ENCODE peak calls at places on chromosomes 16 and 17, in ten cellular contexts. U is pons; N is pulmonary artery endothelial cell; E is NCI-H1092; L is left kidney; W is left colon; D is amniotic stem cell; S is NCI-H1694; R is CD4-positive, alpha-beta T cell; F is AG08396. H is an unnamed sample.

GRCh38 chr16:82344157-82344556 is 174.1 kb upstream of the MPHOSPH6 start:
- DNase-seq in E (peak; percentile 44), N (no peak), W (no peak), U (peak; percentile 52), R (no peak), F (no peak), S (no peak), L (peak; percentile 28), D (no peak), H (no peak)

GRCh38 chr16:46911038-46911437 is 26.9 kb downstream of the GPT2 start:
- DNase-seq in U (peak; percentile 96), L (no peak), R (no peak), S (no peak), N (no peak), D (no peak), W (no peak), E (no peak), F (no peak), H (peak; percentile 55)

GRCh38 chr16:57623251-57624043 is 5.0 kb upstream of the ADGRG1 start:
- DNase-seq in D (no peak), W (peak; percentile 56), N (no peak), R (no peak), U (peak; percentile 91), F (no peak), L (peak; percentile 75), E (no peak), S (no peak), H (peak; percentile 95)

GRCh38 chr17:38606646-38607611 is 1.2 kb upstream of the SRCIN1 start:
- DNase-seq in S (no peak), R (no peak), W (peak; percentile 19), D (no peak), F (no peak), N (no peak), U (peak; percentile 95), E (peak; percentile 53), L (peak; percentile 39), H (no peak)

GRCh38 chr16:4123617-4124300 is 7.5 kb upstream of the ADCY9 start:
- DNase-seq in E (no peak), L (no peak), D (no peak), F (peak; percentile 59), W (no peak), S (peak; percentile 31), U (no peak), R (no peak), N (no peak), H (peak; percentile 8)

GRCh38 chr17:8426094-8426720 is 9.5 kb upstream of the NDEL1 start:
- DNase-seq in S (no peak), E (no peak), D (no peak), U (no peak), F (no peak), W (peak; percentile 67), N (no peak), L (no peak), R (no peak), H (no peak)

GRCh38 chr17:78318407-78318806 is 41.5 kb downstream of the SOCS3 start:
- DNase-seq in W (no peak), L (no peak), S (no peak), R (no peak), E (no peak), F (no peak), U (no peak), D (no peak), N (no peak), H (no peak)

GRCh38 chr16:4892356-4893102 is 44.4 kb downstream of the PPL start:
- DNase-seq in D (no peak), N (no peak), E (no peak), R (no peak), U (no peak), W (no peak), S (no peak), F (peak; percentile 67), L (peak; percentile 38), H (no peak)

GRCh38 chr16:82598766-82599165 is 28.0 kb upstream of the CDH13 start:
- DNase-seq in U (no peak), W (no peak), D (no peak), F (no peak), L (no peak), S (no peak), R (no peak), E (no peak), N (no peak), H (no peak)

GRCh38 chr16:28292731-28293588 is 635 bp downstream of the SBK1 start:
- DNase-seq in S (no peak), U (no peak), F (no peak), E (peak; percentile 59), R (peak; percentile 35), W (peak; percentile 27), L (peak; percentile 95), D (no peak), N (no peak), H (no peak)

GRCh38 chr16:50517450-50518252 is 30.5 kb upstream of the NKD1 start:
- DNase-seq in U (no peak), E (no peak), L (no peak), W (no peak), R (no peak), N (no peak), F (no peak), S (no peak), D (no peak), H (no peak)

GRCh38 chr17:66807182-66807581 is 27.7 kb upstream of the CACNG5 start:
- DNase-seq in S (no peak), E (no peak), F (no peak), R (no peak), U (no peak), N (no peak), L (no peak), D (no peak), W (no peak), H (no peak)

GRCh38 chr17:73613271-73613941 is 30.8 kb downstream of the SDK2 start:
- DNase-seq in E (no peak), F (no peak), W (no peak), S (no peak), U (no peak), L (peak; percentile 94), R (no peak), N (no peak), D (no peak), H (no peak)

H was measured in foreskin melanocyte.